ENCODE peak calls at places on chromosomes 3 and 15, in seven cellular contexts. C is GM23248, S is GM23338, K is lower lobe of right lung, B is breast epithelium, V is right lobe of liver, U is tibial nerve. Y is an unnamed sample.

GRCh38 chr3:2420919-2421318 is 322.3 kb downstream of the CNTN4 start:
- DNase-seq in C (no peak), S (peak), K (peak), B (no peak), V (no peak), U (no peak), Y (no peak)

GRCh38 chr3:13303410-13303809 is 116.7 kb downstream of the NUP210 start:
- DNase-seq in C (no peak), S (no peak), K (peak), B (no peak), V (no peak), U (no peak), Y (no peak)

GRCh38 chr15:78564743-78565096 is 600 bp upstream of the CHRNA5 start:
- DNase-seq in C (no peak), S (no peak), K (no peak), B (no peak), V (no peak), U (no peak), Y (no peak)

GRCh38 chr15:74988007-74988800 is 7.2 kb upstream of the SCAMP5 start:
- DNase-seq in C (peak), S (peak), K (peak), B (no peak), V (no peak), U (no peak), Y (no peak)

GRCh38 chr3:26622634-26623408 is at the start of gene LRRC3B:
- DNase-seq in C (no peak), S (peak), K (peak), B (no peak), V (no peak), U (no peak), Y (no peak)

GRCh38 chr3:157488144-157488543 is 15.1 kb downstream of the VEPH1 start:
- DNase-seq in C (no peak), S (no peak), K (no peak), B (no peak), V (no peak), U (no peak), Y (no peak)

GRCh38 chr3:10712121-10712520 is 103.9 kb upstream of the SLC6A11 start:
- DNase-seq in C (no peak), S (no peak), K (no peak), B (no peak), V (no peak), U (no peak), Y (no peak)

GRCh38 chr15:74127255-74127953 is 3.0 kb upstream of the ISLR2 start:
- DNase-seq in C (peak), S (peak), K (peak), B (peak), V (peak), U (peak), Y (peak)

GRCh38 chr15:69783211-69783610 is 314.5 kb downstream of the TLE3 start:
- DNase-seq in C (no peak), S (no peak), K (no peak), B (no peak), V (no peak), U (no peak), Y (no peak)

GRCh38 chr3:117518385-117518784 is 808.8 kb downstream of the TUSC7 start:
- DNase-seq in C (no peak), S (no peak), K (no peak), B (no peak), V (no peak), U (no peak), Y (no peak)

GRCh38 chr15:78937132-78937739 is 7.6 kb downstream of the CTSH start:
- DNase-seq in C (no peak), S (no peak), K (peak), B (no peak), V (no peak), U (no peak), Y (no peak)

GRCh38 chr3:191246628-191247027 is 47.6 kb downstream of the OSTN start:
- DNase-seq in C (peak), S (no peak), K (no peak), B (no peak), V (no peak), U (no peak), Y (no peak)

GRCh38 chr3:13500133-13500885 is 20.2 kb downstream of the HDAC11 start:
- DNase-seq in C (peak), S (peak), K (peak), B (no peak), V (no peak), U (no peak), Y (no peak)

GRCh38 chr3:197501879-197502620 is 53.7 kb downstream of the BDH1 start:
- DNase-seq in C (peak), S (peak), K (peak), B (peak), V (peak), U (no peak), Y (peak)

GRCh38 chr15:27853624-27854455 is 245.3 kb downstream of the OCA2 start:
- DNase-seq in C (peak), S (no peak), K (no peak), B (no peak), V (no peak), U (no peak), Y (no peak)

GRCh38 chr3:73556520-73557371 is 68.0 kb downstream of the PDZRN3 start:
- DNase-seq in C (peak), S (peak), K (no peak), B (no peak), V (no peak), U (no peak), Y (no peak)

GRCh38 chr3:120567370-120568197 is 28.6 kb upstream of the NDUFB4 start:
- DNase-seq in C (peak), S (peak), K (no peak), B (no peak), V (no peak), U (peak), Y (no peak)

GRCh38 chr3:154161806-154162205 is 40.6 kb downstream of the ARHGEF26 start:
- DNase-seq in C (peak), S (no peak), K (no peak), B (no peak), V (no peak), U (no peak), Y (no peak)

GRCh38 chr3:11078826-11079520 is 75.3 kb upstream of the HRH1 start:
- DNase-seq in C (no peak), S (no peak), K (no peak), B (no peak), V (no peak), U (no peak), Y (no peak)

GRCh38 chr15:81117136-81117535 is 16.9 kb upstream of the CFAP161 start:
- DNase-seq in C (peak), S (no peak), K (no peak), B (no peak), V (no peak), U (no peak), Y (no peak)
- H3K27ac ChIP-seq in C (peak), S (no peak), K (no peak), B (no peak), V (no peak), U (no peak), Y (no peak)

GRCh38 chr3:172300862-172301261 is 147.4 kb downstream of the GHSR start:
- DNase-seq in C (no peak), S (peak), K (no peak), B (no peak), V (no peak), U (no peak), Y (no peak)
- H3K27ac ChIP-seq in C (no peak), S (peak), K (no peak), B (no peak), V (no peak), U (no peak), Y (no peak)

GRCh38 chr3:64203216-64203615 is 22.1 kb downstream of the PRICKLE2 start:
- DNase-seq in C (peak), S (no peak), K (no peak), B (no peak), V (no peak), U (no peak), Y (no peak)
- H3K27ac ChIP-seq in C (no peak), S (no peak), K (no peak), B (no peak), V (no peak), U (no peak), Y (no peak)

DNA sequence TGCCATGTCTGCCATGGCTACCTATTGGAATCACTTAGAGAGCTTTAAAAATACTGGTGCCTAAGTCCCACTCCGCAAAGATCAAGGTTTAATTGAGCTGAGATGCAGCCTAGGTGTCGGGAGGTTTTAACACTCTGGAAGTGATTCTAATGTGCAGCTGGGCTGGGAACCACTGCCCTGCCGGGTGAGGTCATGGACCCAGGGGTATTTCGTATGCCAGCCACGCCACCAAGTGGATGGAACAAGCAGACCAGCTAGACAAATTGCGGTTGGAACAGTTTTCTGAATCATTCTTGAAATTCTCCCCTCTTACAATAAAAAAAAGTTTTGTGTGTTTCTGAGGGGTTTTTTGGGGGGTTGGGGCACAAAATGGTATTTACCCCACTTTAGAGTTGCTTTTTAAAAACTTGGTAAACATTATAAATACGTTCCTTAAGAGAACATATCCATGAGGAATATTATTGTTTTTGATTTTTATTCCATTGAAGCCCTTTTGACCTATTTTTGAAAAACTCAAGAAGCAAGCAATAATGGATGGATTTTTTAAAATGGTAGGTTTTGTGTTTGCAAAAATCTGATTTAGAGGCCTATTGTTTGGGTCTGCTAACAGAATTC is 66.2 kb upstream of the CSTA start:
- DNase-seq in C (peak), S (peak), K (peak), B (peak), V (peak), U (peak), Y (no peak)
- H3K27ac ChIP-seq in C (no peak), S (no peak), K (no peak), B (no peak), V (no peak), U (no peak), Y (no peak)

DNA sequence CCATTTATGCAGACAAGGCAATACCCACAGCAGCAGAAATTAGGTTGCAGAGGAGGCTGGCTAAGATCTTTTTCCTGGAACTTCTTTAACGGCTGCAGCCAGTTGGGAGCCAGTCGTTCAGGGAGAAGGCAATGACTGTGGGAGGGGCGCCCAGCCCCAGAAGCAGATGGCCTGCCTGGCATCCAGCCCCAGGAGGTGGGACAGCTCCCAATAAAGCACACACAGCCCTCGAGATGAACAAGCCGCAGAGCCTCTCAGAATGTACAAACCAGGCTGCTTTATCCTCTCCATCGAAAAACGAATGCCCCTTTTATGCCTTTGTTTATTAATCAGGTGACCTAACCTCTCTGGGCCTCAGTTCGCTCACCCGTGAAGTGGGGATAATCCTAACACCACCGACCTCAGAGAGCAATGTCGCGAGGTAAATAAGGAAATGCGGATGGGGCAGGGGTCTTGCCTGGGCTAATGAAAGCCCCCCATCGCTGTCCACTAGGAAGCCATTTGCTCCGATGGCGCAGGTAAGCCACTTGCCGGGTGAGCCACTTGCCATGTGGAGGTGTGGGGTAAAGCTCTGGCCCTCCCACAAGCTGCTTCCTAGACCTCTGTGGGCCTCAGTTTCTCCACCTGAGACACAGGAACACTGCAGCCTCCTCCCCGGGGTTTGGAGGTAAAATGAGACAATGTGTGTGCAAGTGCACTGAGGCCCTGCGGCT is 35.8 kb downstream of the MGLL start:
- DNase-seq in C (peak), S (no peak), K (peak), B (peak), V (peak), U (peak), Y (peak)
- H3K27ac ChIP-seq in C (no peak), S (no peak), K (no peak), B (no peak), V (peak), U (peak), Y (peak)

GRCh38 chr15:84981054-84981710 is 474 bp upstream of the PDE8A start:
- DNase-seq in C (peak), S (peak), K (peak), B (peak), V (peak), U (peak), Y (peak)
- H3K27ac ChIP-seq in C (peak), S (no peak), K (peak), B (peak), V (peak), U (peak), Y (peak)

Y was measured in caudate nucleus.